ENCODE peak calls at places on chromosomes 11 and 22, in five cellular contexts. A is pancreas, R is lower lobe of right lung, H is cardiac muscle cell, X is body of pancreas. F is an unnamed sample.

GRCh38 chr11:58059011-58059358 is 28.2 kb downstream of the OR6Q1 start:
- DNase-seq in R (no peak), H (peak; percentile 93), A (no peak), X (peak; percentile 40), F (no peak)

GRCh38 chr11:103870821-103871309 is 165.6 kb upstream of the DDI1 start:
- DNase-seq in X (peak; percentile 28), H (no peak), R (peak; percentile 57), A (no peak), F (no peak)

GRCh38 chr11:2272241-2272945 is 2.0 kb upstream of the ASCL2 start:
- DNase-seq in X (peak; percentile 8), A (no peak), R (no peak), H (no peak), F (peak; percentile 3)

GRCh38 chr11:87173185-87174039 is 135.7 kb downstream of the TMEM135 start:
- DNase-seq in A (no peak), H (peak; percentile 32), X (peak; percentile 15), R (no peak), F (no peak)

GRCh38 chr11:61418136-61418535 is 11.6 kb downstream of the CPSF7 start:
- DNase-seq in R (no peak), X (no peak), A (no peak), H (no peak), F (no peak)

GRCh38 chr11:1466784-1467183 is 19.8 kb downstream of the MOB2 start:
- DNase-seq in R (no peak), H (no peak), X (no peak), A (peak; percentile 24), F (no peak)

GRCh38 chr11:133086518-133086917 is 445.8 kb downstream of the OPCML start:
- DNase-seq in X (no peak), R (no peak), A (no peak), H (no peak), F (no peak)

GRCh38 chr11:27329867-27330632 is 33.0 kb downstream of the CCDC34 start:
- DNase-seq in X (no peak), H (no peak), A (no peak), R (no peak), F (no peak)

GRCh38 chr22:33438273-33438672 is 380.1 kb upstream of the SYN3 start:
- DNase-seq in A (no peak), X (no peak), R (no peak), H (peak; percentile 69), F (no peak)

GRCh38 chr11:47467372-47467771 is 18.4 kb upstream of the RAPSN start:
- DNase-seq in A (no peak), H (no peak), X (peak; percentile 54), R (no peak), F (peak; percentile 67)

GRCh38 chr22:17172172-17172833 is 13.2 kb upstream of the HDHD5 start:
- DNase-seq in A (peak; percentile 61), R (peak; percentile 48), X (peak; percentile 44), H (no peak), F (no peak)
- H3K9me3 ChIP-seq in A (no peaks in the 10 kb centered on the region), R (no peaks in the 10 kb centered on the region), X (no peaks in the 10 kb centered on the region), H (no peaks in the 10 kb centered on the region), F (no peaks in the 10 kb centered on the region)

GRCh38 chr22:11598492-11599440 is 3929.2 kb upstream of the OR11H1 start:
- DNase-seq in H (no peak), X (no peak), A (no peak), R (no peak), F (no peak)
- H3K9me3 ChIP-seq in H (peaks cover 8% of the 10 kb centered on the region), X (peaks cover 44% of the 10 kb centered on the region), A (no peaks in the 10 kb centered on the region), R (peaks cover 40% of the 10 kb centered on the region), F (no peaks in the 10 kb centered on the region)

GRCh38 chr22:30315962-30316576 is 10.7 kb downstream of the TBC1D10A start:
- DNase-seq in X (no peak), H (no peak), A (no peak), R (no peak), F (no peak)

GRCh38 chr22:30318773-30319419 is 7.8 kb downstream of the TBC1D10A start:
- DNase-seq in A (no peak), R (no peak), X (no peak), H (no peak), F (no peak)

GRCh38 chr22:30321461-30321860 is 5.3 kb downstream of the TBC1D10A start:
- DNase-seq in H (no peak), X (no peak), R (no peak), A (no peak), F (no peak)

GRCh38 chr22:30317778-30318177 is 9.0 kb downstream of the TBC1D10A start:
- DNase-seq in H (no peak), A (no peak), R (no peak), X (no peak), F (no peak)

DNA sequence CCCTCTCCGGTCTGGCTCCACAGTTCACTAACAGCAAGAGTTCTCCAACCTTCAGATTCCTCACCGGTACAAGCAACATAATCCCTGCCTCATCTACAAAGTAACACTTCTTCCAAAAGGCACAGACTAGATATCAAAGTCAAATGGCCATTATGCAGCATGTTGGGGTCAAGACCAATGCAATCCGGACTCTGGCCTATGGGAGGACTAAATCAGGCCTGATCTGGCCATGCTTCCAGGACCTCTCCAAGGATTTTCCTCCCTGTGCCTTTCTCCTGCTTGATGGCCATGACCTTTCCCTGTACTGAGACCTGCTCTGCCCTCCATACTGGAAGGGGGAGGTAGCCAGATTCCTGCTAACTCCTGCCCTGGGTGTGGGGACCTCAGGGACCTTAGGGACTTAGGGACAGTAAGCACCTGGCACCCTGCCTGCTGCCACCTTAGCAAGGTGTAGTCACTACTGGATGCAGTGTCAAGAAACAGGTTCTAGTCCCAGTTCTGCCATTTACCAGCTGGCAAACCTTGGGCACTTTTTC is 6.7 kb downstream of the TBC1D10A start:
- DNase-seq in A (no peak), R (no peak), H (no peak), X (no peak), F (no peak)
- H3K9me3 ChIP-seq in A (no peaks in the 10 kb centered on the region), R (no peaks in the 10 kb centered on the region), H (no peaks in the 10 kb centered on the region), X (no peaks in the 10 kb centered on the region), F (no peaks in the 10 kb centered on the region)

DNA sequence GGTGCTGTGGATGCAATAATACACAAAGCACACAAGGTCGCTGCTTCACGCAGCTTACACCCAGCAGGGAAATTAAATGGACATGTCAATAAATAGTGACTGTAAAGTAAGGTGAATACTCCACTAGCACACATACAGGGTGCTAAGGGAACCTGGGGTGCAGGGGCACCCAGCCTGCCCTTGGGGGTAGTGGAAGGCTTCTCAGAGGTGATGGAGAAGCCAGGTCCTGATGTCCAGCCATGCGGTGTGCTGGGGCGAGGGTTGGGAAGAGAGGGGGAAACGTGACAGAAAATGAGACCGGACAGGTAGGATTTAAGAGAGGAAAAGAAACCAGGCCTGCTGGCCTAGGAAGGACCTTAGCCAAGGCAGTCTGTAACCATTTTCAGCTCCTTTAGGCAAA is 200.5 kb downstream of the GRIK4 start:
- DNase-seq in R (no peak), X (no peak), A (no peak), H (no peak), F (no peak)
- H3K9me3 ChIP-seq in R (no peaks in the 10 kb centered on the region), X (peaks cover 12% of the 10 kb centered on the region), A (no peaks in the 10 kb centered on the region), H (no peaks in the 10 kb centered on the region), F (no peaks in the 10 kb centered on the region)

DNA sequence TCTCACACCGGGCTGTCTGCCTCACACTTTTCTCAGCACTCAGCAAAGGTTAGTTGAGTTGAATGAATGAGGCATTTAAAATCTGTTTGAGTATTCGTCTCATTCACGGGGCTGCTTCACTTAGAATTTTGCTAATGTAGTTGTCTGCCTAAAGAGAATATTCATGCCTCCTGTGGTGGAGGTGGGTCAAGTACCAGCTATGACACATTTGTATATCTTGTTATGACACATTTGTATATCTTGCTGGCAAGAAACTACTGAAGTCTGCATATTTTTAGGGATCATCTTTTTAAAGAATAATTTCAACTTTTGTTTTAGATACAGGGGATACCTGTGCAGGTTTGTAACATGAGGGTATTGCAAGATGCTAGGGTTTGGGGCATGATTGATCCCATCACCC is 43.1 kb downstream of the LDLRAD3 start:
- DNase-seq in H (no peak), A (no peak), X (no peak), R (no peak), F (no peak)
- H3K9me3 ChIP-seq in H (no peaks in the 10 kb centered on the region), A (no peaks in the 10 kb centered on the region), X (no peaks in the 10 kb centered on the region), R (no peaks in the 10 kb centered on the region), F (no peaks in the 10 kb centered on the region)

GRCh38 chr22:11627798-11628650 is 3900.0 kb upstream of the OR11H1 start:
- DNase-seq in R (no peak), H (no peak), X (no peak), A (peak; percentile 39), F (no peak)
- H3K9me3 ChIP-seq in R (peaks cover 40% of the 10 kb centered on the region), H (peaks cover 21% of the 10 kb centered on the region), X (peaks cover 38% of the 10 kb centered on the region), A (peaks cover 7% of the 10 kb centered on the region), F (peaks cover 17% of the 10 kb centered on the region)

GRCh38 chr11:120800206-120800605 is 223.7 kb upstream of the TBCEL start:
- DNase-seq in H (no peak), A (no peak), R (no peak), X (no peak), F (no peak)

GRCh38 chr11:120793806-120794479 is 230.0 kb upstream of the TBCEL start:
- DNase-seq in X (no peak), H (no peak), R (no peak), A (no peak), F (no peak)

GRCh38 chr11:120798854-120799253 is 225.0 kb upstream of the TBCEL start:
- DNase-seq in H (no peak), X (no peak), A (no peak), R (no peak), F (no peak)

GRCh38 chr11:120794748-120795147 is 229.2 kb upstream of the TBCEL start:
- DNase-seq in A (no peak), R (no peak), H (no peak), X (no peak), F (no peak)

DNA sequence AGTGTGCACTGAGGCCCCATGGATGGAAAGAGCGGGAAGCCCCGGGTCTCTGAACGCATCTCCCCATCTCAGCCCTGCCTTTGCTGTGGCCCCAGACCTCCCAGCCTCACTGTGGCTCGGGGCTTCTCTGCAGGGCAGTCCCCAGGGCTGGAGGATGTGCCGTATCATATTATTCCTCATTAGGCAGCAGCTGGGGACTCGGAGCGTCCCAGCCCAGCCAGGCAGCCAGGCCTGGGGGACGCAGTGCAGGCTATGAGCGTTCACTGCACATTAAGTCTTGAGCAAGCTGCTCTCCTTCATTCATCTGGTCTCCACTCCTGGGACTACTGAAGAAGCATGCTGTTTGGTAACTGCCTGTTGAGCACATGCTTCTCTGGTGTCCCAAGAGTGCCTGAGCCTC is 226.8 kb upstream of the TBCEL start:
- DNase-seq in H (no peak), X (no peak), R (no peak), A (no peak), F (no peak)
- H3K9me3 ChIP-seq in H (no peaks in the 10 kb centered on the region), X (no peaks in the 10 kb centered on the region), R (no peaks in the 10 kb centered on the region), A (no peaks in the 10 kb centered on the region), F (no peaks in the 10 kb centered on the region)

DNA sequence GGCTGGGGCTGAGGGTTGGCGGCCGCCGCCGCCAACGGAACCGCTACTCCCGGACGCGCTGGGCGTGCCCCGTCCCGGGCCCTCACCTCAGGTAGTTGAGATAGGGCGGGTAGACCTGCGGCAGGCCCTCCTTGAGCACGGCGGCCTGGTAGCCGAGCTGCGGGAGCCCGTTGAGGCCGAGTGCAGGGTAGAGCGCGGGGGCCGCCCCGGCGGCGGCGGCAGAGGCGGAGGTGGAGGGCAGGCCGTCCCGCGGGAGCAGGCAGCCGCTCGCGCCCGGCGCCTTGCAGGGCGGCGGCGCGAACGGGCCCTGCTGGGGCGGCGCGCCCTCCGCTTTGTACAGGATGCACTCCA is 2.3 kb downstream of the PGR start:
- DNase-seq in A (peak; percentile 15), H (no peak), X (peak; percentile 12), R (peak; percentile 48), F (peak; percentile 15)
- H3K9me3 ChIP-seq in A (no peaks in the 10 kb centered on the region), H (no peaks in the 10 kb centered on the region), X (no peaks in the 10 kb centered on the region), R (no peaks in the 10 kb centered on the region), F (no peaks in the 10 kb centered on the region)